ENCODE peak calls at places on chromosomes 3 and 15, in five cellular contexts. E is thyroid gland, Y is cardiac fibroblast, A is HL-60, B is activated B cell treated with CpG ODN at 0.5 μM for 24 hours. U is an unnamed sample.

GRCh38 chr3:32018723-32019564 is 37.4 kb downstream of the ZNF860 start:
- DNase-seq in E (no peak), Y (peak; percentile 73), A (no peak), B (no peak), U (no peak)

GRCh38 chr3:25381083-25381482 is 47.0 kb upstream of the RARB start:
- DNase-seq in E (no peak), Y (no peak), A (no peak), B (no peak), U (no peak)

GRCh38 chr3:177350051-177350565 is 152.8 kb upstream of the TBL1XR1 start:
- DNase-seq in E (no peak), Y (no peak), A (no peak), B (no peak), U (no peak)

GRCh38 chr3:38117163-38117716 is 19.7 kb downstream of the ACAA1 start:
- DNase-seq in E (peak; percentile 29), Y (no peak), A (no peak), B (no peak), U (no peak)

GRCh38 chr3:139173372-139174108 is 128.8 kb upstream of the PRR23C start:
- DNase-seq in E (peak; percentile 32), Y (peak; percentile 14), A (no peak), B (no peak), U (no peak)

GRCh38 chr15:89413877-89414276 is 79.3 kb upstream of the POLG start:
- DNase-seq in E (no peak), Y (no peak), A (no peak), B (no peak), U (no peak)

GRCh38 chr3:195715583-195716266 is 5.1 kb upstream of the MUC20 start:
- DNase-seq in E (no peak), Y (peak; percentile 45), A (no peak), B (no peak), U (no peak)

GRCh38 chr3:120544361-120544760 is 51.8 kb upstream of the NDUFB4 start:
- DNase-seq in E (no peak), Y (no peak), A (no peak), B (no peak), U (no peak)

GRCh38 chr3:196111939-196112386 is 30.1 kb upstream of the TFRC start:
- DNase-seq in E (no peak), Y (no peak), A (no peak), B (no peak), U (no peak)

GRCh38 chr3:100260081-100260684 is 609 bp upstream of the TBC1D23 start:
- DNase-seq in E (peak; percentile 48), Y (peak; percentile 73), A (no peak), B (no peak), U (no peak)

GRCh38 chr3:132682201-132682600 is 22.1 kb downstream of the UBA5 start:
- DNase-seq in E (no peak), Y (no peak), A (no peak), B (no peak), U (no peak)

GRCh38 chr3:20558161-20558560 is 372.2 kb upstream of the SGO1 start:
- DNase-seq in E (no peak), Y (no peak), A (no peak), B (no peak), U (no peak)

GRCh38 chr3:79985866-79986265 is 218.1 kb upstream of the ROBO1 start:
- DNase-seq in E (no peak), Y (no peak), A (no peak), B (no peak), U (no peak)

GRCh38 chr15:63531586-63531985 is 27.2 kb downstream of the USP3 start:
- DNase-seq in E (no peak), Y (no peak), A (no peak), B (no peak), U (no peak)

GRCh38 chr15:36330598-36330997 is 248.8 kb upstream of the CDIN1 start:
- DNase-seq in E (no peak), Y (no peak), A (no peak), B (no peak), U (no peak)

GRCh38 chr3:188489639-188490405 is 335.9 kb downstream of the LPP start:
- DNase-seq in E (no peak), Y (peak; percentile 83), A (no peak), B (no peak), U (no peak)

GRCh38 chr3:57815034-57815433 is 58.9 kb downstream of the SLMAP start:
- DNase-seq in E (no peak), Y (no peak), A (no peak), B (no peak), U (no peak)

GRCh38 chr15:89785771-89786135 is 9.6 kb downstream of the MESP2 start:
- DNase-seq in E (no peak), Y (no peak), A (no peak), B (no peak), U (no peak)

GRCh38 chr3:184740509-184741258 is 28.8 kb upstream of the MAGEF1 start:
- DNase-seq in E (no peak), Y (peak; percentile 28), A (peak; percentile 12), B (no peak), U (no peak)

GRCh38 chr15:88604381-88604951 is 16.7 kb upstream of the AEN start:
- DNase-seq in E (peak; percentile 86), Y (no peak), A (no peak), B (no peak), U (no peak)

GRCh38 chr15:43516185-43516584 is 1.2 kb upstream of the MAP1A start:
- DNase-seq in E (peak; percentile 9), Y (peak; percentile 33), A (no peak), B (no peak), U (no peak)

DNA sequence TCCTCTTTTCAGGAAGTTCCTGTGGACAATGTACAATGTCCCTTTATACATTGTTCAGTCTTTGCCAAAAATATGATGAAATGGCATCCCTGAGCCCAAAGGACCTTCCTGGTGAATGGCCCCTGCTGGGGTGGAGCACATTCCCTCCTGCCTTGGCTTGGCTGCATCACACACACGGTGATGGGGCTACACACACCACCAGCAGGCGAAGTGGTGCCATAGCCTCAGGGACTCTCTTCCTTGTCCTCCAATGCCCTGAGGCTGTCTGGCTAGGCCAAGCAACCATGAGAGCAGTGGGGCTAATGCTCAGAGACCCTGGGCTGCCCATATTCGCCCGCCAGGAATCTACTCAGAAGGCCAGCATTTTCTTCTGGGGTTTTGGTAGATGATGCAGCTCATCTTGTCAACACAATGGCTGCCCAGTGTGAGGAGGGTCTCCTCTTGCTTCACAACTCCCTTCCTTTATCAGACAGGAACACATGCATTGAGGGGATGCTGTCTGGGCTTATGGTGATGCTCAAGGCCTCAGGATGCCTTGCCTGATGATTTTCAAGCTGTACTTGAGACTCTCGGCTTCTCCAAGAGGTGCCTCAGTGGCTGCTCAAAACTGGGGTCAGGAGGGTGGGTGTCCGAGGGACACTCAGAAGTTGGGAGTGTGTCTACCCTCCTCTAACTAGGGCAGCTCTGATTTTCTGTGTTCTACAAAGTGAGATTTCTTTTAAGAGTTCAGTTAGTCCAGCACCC is 40.9 kb upstream of the EPHB1 start:
- DNase-seq in E (no peak), Y (peak; percentile 9), A (no peak), B (no peak), U (no peak)
- TF ChIP-seq CTCF in E (no peak), Y (no peak), A (no peak), B (no peak), U (no peak)

DNA sequence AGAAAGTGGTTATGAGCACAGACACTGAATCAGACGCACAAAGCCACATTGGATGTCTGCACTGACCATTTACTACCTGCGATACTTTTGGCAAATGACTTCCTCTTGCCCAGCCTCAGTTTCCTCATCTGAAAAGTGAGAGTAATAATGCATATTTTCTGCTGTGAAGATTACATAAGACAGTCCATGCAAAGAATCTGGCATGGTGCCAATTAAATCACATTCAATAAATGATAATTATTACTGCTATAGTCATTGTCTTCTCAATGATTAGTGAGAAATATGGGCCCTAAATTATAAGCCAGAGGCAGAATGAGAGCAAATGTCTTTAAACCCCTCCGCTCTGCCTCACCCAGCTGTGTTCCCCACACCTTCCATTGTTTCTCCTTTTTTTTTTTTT is 16.0 kb upstream of the BCL2L10 start:
- DNase-seq in E (no peak), Y (no peak), A (no peak), B (no peak), U (no peak)
- TF ChIP-seq CTCF in E (no peak), Y (no peak), A (no peak), B (no peak), U (no peak)

GRCh38 chr3:55690746-55691540 is 203.8 kb upstream of the WNT5A start:
- DNase-seq in E (peak; percentile 65), Y (no peak), A (no peak), B (no peak), U (no peak)

GRCh38 chr3:55687526-55687925 is 200.4 kb upstream of the WNT5A start:
- DNase-seq in E (peak; percentile 22), Y (no peak), A (no peak), B (no peak), U (no peak)

GRCh38 chr3:55692295-55692957 is 205.3 kb upstream of the WNT5A start:
- DNase-seq in E (no peak), Y (no peak), A (no peak), B (no peak), U (no peak)

GRCh38 chr3:55688154-55688553 is 201.0 kb upstream of the WNT5A start:
- DNase-seq in E (no peak), Y (no peak), A (no peak), B (no peak), U (no peak)

DNA sequence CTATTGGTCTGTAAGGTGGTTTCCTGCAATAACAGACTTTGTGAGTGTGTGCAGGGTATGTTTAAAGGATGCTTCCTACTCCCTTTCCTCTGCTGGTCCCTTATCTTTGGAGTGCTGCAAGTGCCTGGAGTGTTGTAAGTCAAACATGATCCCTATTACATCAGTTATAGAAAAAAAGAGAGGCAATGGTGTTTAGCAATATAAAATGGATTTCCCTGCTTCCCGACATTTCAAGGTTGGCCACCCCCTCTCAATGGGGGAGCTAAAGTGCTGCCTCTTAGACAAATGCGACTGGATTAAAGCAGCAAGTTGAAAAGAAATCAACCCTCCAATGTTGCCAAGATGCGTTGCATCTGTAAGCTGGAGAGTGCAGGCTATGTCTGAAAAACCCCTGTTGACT is 203.1 kb upstream of the WNT5A start:
- DNase-seq in E (no peak), Y (no peak), A (no peak), B (no peak), U (no peak)
- TF ChIP-seq CTCF in E (no peak), Y (no peak), A (no peak), B (no peak), U (no peak)

GRCh38 chr3:12370758-12371157 is 81.9 kb downstream of the PPARG start:
- DNase-seq in E (no peak), Y (peak; percentile 60), A (no peak), B (no peak), U (no peak)
- TF ChIP-seq CTCF in E (no peak), Y (peak; percentile 33), A (no peak), B (no peak), U (no peak)

GRCh38 chr3:165476399-165477060 is 280.3 kb upstream of the SLITRK3 start:
- DNase-seq in E (no peak), Y (no peak), A (no peak), B (no peak), U (no peak)
- TF ChIP-seq CTCF in E (no peak), Y (no peak), A (no peak), B (no peak), U (no peak)

GRCh38 chr3:60743631-60744164 is 507.6 kb downstream of the FHIT start:
- DNase-seq in E (no peak), Y (peak; percentile 9), A (no peak), B (no peak), U (no peak)
- TF ChIP-seq CTCF in E (no peak), Y (no peak), A (no peak), B (no peak), U (peak; percentile 34)